ENCODE peak calls at places on chromosomes 6 and 20, in eight cellular contexts. A is RPMI7951; R is NCI-H2171 treated with DMSO at 0.1 percent for 48 hours; T is activated gamma-delta T cell treated with anti-CD3 and anti-CD28 coated beads, Interleukin-2, amount 50 U/mL, for 16 hours; C is DMS153; W is progenitor cell of endocrine pancreas; P is astrocyte of the cerebellum; I is A549. B is an unnamed sample.

GRCh38 chr6:39102024-39102820 is 12.8 kb downstream of the SAYSD1 start:
- DNase-seq in A (no peak), R (no peak), T (no peak), C (no peak), W (peak; percentile 46), P (peak; percentile 52), I (no peak), B (peak; percentile 82)

GRCh38 chr6:79946242-79946641 is 1.1 kb downstream of the ELOVL4 start:
- DNase-seq in A (peak; percentile 20), R (peak; percentile 84), T (no peak), C (peak; percentile 14), W (no peak), P (no peak), I (peak; percentile 23), B (peak; percentile 42)

GRCh38 chr6:15911753-15912504 is 217.0 kb upstream of the MYLIP start:
- DNase-seq in A (no peak), R (no peak), T (no peak), C (no peak), W (no peak), P (no peak), I (no peak), B (no peak)

GRCh38 chr6:7615611-7616383 is 25.8 kb downstream of the SNRNP48 start:
- DNase-seq in A (peak; percentile 56), R (peak; percentile 58), T (no peak), C (peak; percentile 11), W (no peak), P (peak; percentile 41), I (peak; percentile 57), B (no peak)

GRCh38 chr6:22880686-22881433 is 311.5 kb downstream of the HDGFL1 start:
- DNase-seq in A (peak; percentile 87), R (no peak), T (no peak), C (no peak), W (no peak), P (peak; percentile 97), I (peak; percentile 81), B (no peak)

GRCh38 chr6:105429676-105430075 is 26.8 kb upstream of the PREP start:
- DNase-seq in A (no peak), R (no peak), T (no peak), C (no peak), W (no peak), P (no peak), I (no peak), B (no peak)

GRCh38 chr20:44087051-44087856 is 99.7 kb downstream of the JPH2 start:
- DNase-seq in A (no peak), R (no peak), T (no peak), C (no peak), W (no peak), P (no peak), I (no peak), B (no peak)

GRCh38 chr20:4814696-4815252 is 93.1 kb downstream of the PRND start:
- DNase-seq in A (no peak), R (no peak), T (peak; percentile 74), C (no peak), W (no peak), P (no peak), I (no peak), B (no peak)